ENCODE peak calls at places on chromosomes 12 and 14, in nine cellular contexts. K is HepG2; F is left ventricle myocardium inferior; E is IMR-90; X is endothelial cell; J is epithelial cell of esophagus; R is GM12864; U is AG10803; O is CD8-positive, alpha-beta T cell. N is an unnamed sample.

GRCh38 chr14:61898568-61898967 is 136.3 kb downstream of the SNAPC1 start:
- DNase-seq in K (no peak), F (no peak), E (no peak), X (no peak), J (no peak), R (no peak), U (no peak), O (no peak), N (no peak)

GRCh38 chr12:9615420-9616135 is 7.9 kb upstream of the KLRB1 start:
- DNase-seq in K (no peak), F (no peak), E (no peak), X (no peak), J (no peak), R (no peak), U (no peak), O (no peak), N (no peak)

GRCh38 chr12:123242083-123242904 is 9.1 kb downstream of the MTRFR start:
- DNase-seq in K (no peak), F (no peak), E (peak), X (no peak), J (no peak), R (no peak), U (no peak), O (no peak), N (no peak)

GRCh38 chr14:63563370-63564026 is 20.3 kb upstream of the PPP2R5E start:
- DNase-seq in K (no peak), F (no peak), E (peak), X (no peak), J (peak), R (no peak), U (no peak), O (no peak), N (no peak)

GRCh38 chr14:74400328-74400727 is 25.7 kb downstream of the SYNDIG1L start:
- DNase-seq in K (no peak), F (no peak), E (no peak), X (peak), J (no peak), R (no peak), U (no peak), O (no peak), N (no peak)

GRCh38 chr12:121917950-121918678 is at the start of gene CFAP251:
- DNase-seq in K (no peak), F (peak), E (peak), X (peak), J (peak), R (peak), U (peak), O (peak), N (peak)

GRCh38 chr12:122081697-122082221 is 3.2 kb downstream of the MLXIP start:
- DNase-seq in K (no peak), F (peak), E (peak), X (peak), J (no peak), R (peak), U (peak), O (peak), N (no peak)

GRCh38 chr12:77339610-77340009 is 274.2 kb upstream of the E2F7 start:
- DNase-seq in K (no peak), F (no peak), E (peak), X (no peak), J (peak), R (no peak), U (peak), O (no peak), N (no peak)

GRCh38 chr12:113473942-113474341 is 2.3 kb upstream of the LHX5 start:
- DNase-seq in K (no peak), F (no peak), E (no peak), X (no peak), J (no peak), R (no peak), U (no peak), O (no peak), N (no peak)

GRCh38 chr14:89455412-89455811 is 38.4 kb upstream of the FOXN3 start:
- DNase-seq in K (no peak), F (no peak), E (no peak), X (no peak), J (no peak), R (no peak), U (no peak), O (no peak), N (peak)

GRCh38 chr14:102898298-102898697 is 24.2 kb upstream of the AMN start:
- DNase-seq in K (no peak), F (no peak), E (no peak), X (no peak), J (no peak), R (no peak), U (no peak), O (no peak), N (no peak)

GRCh38 chr14:71454010-71454409 is 478.2 kb upstream of the RGS6 start:
- DNase-seq in K (no peak), F (no peak), E (no peak), X (no peak), J (no peak), R (no peak), U (no peak), O (no peak), N (no peak)

GRCh38 chr14:91396959-91397815 is 20.4 kb downstream of the CCDC88C start:
- DNase-seq in K (no peak), F (no peak), E (no peak), X (no peak), J (peak), R (no peak), U (no peak), O (peak), N (no peak)

GRCh38 chr12:12723147-12723680 is 6.0 kb downstream of the CDKN1B start:
- DNase-seq in K (no peak), F (no peak), E (peak), X (no peak), J (peak), R (no peak), U (no peak), O (no peak), N (no peak)

GRCh38 chr14:67674139-67674479 is 323 bp downstream of the VTI1B start:
- DNase-seq in K (peak), F (peak), E (peak), X (peak), J (peak), R (no peak), U (peak), O (peak), N (peak)

GRCh38 chr14:44897844-44898151 is 63.9 kb downstream of the KLHL28 start:
- DNase-seq in K (no peak), F (no peak), E (peak), X (no peak), J (no peak), R (peak), U (no peak), O (no peak), N (no peak)

GRCh38 chr12:102376251-102376747 is 104.1 kb downstream of the IGF1 start:
- DNase-seq in K (no peak), F (no peak), E (peak), X (no peak), J (no peak), R (no peak), U (peak), O (no peak), N (no peak)

GRCh38 chr14:91019673-91020072 is 40.8 kb downstream of the RPS6KA5 start:
- DNase-seq in K (no peak), F (no peak), E (no peak), X (no peak), J (peak), R (no peak), U (no peak), O (no peak), N (no peak)

GRCh38 chr12:1628671-1629337 is at the start of gene WNT5B:
- DNase-seq in K (no peak), F (no peak), E (no peak), X (no peak), J (no peak), R (no peak), U (no peak), O (no peak), N (no peak)

GRCh38 chr12:93571360-93571853 is 1.1 kb upstream of the SOCS2 start:
- DNase-seq in K (peak), F (peak), E (peak), X (peak), J (peak), R (no peak), U (peak), O (peak), N (peak)

GRCh38 chr14:51957950-51958349 is 31.4 kb upstream of the RTRAF start:
- DNase-seq in K (no peak), F (no peak), E (peak), X (no peak), J (no peak), R (no peak), U (peak), O (no peak), N (no peak)

GRCh38 chr12:95116773-95117172 is 43.4 kb upstream of the NR2C1 start:
- DNase-seq in K (no peak), F (no peak), E (no peak), X (no peak), J (peak), R (no peak), U (no peak), O (no peak), N (no peak)

GRCh38 chr14:106318700-106319099 is 792.3 kb downstream of the TMEM121 start:
- DNase-seq in K (no peak), F (no peak), E (no peak), X (no peak), J (no peak), R (no peak), U (no peak), O (peak), N (no peak)

GRCh38 chr14:20610002-20610765 is 19.0 kb upstream of the RNASE12 start:
- DNase-seq in K (peak), F (peak), E (peak), X (peak), J (peak), R (no peak), U (peak), O (peak), N (peak)

GRCh38 chr12:121227294-121227693 is 17.4 kb downstream of the P2RX4 start:
- DNase-seq in K (peak), F (no peak), E (no peak), X (no peak), J (peak), R (peak), U (no peak), O (no peak), N (no peak)

GRCh38 chr12:110896559-110896958 is 23.8 kb downstream of the MYL2 start:
- DNase-seq in K (no peak), F (no peak), E (no peak), X (no peak), J (peak), R (no peak), U (no peak), O (no peak), N (no peak)
- TF ChIP-seq CTCF in K (no peak), F (no peak), E (no peak), X (no peak), J (no peak), R (no peak), U (no peak), O (no peak), N (no peak)

DNA sequence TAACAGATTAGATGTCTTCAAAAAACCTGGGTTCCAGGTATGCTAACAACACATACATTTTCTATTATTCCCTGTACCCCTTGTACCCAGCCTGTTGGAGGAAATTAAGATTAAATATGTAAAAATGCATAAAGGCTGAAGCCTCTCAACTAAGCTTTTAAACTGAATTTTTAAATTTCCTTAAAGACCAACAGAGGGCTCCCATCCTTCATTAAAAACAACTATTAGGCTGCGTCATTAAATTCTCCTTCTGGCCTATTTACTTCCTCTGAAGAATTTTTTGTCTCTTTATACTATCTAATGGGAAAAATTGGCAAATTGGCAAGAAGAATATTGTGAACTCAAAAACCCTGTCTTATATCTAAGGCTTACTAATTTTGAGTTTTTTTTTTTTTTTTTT is 21.8 kb downstream of the SENP1 start:
- DNase-seq in K (no peak), F (no peak), E (peak), X (no peak), J (no peak), R (no peak), U (peak), O (no peak), N (no peak)
- TF ChIP-seq CTCF in K (no peak), F (peak), E (peak), X (no peak), J (peak), R (no peak), U (peak), O (no peak), N (no peak)

GRCh38 chr12:53452159-53453077 is 516 bp downstream of the PCBP2 start:
- DNase-seq in K (peak), F (peak), E (peak), X (peak), J (peak), R (no peak), U (peak), O (peak), N (peak)
- TF ChIP-seq CTCF in K (peak), F (peak), E (peak), X (no peak), J (no peak), R (peak), U (no peak), O (peak), N (peak)

DNA sequence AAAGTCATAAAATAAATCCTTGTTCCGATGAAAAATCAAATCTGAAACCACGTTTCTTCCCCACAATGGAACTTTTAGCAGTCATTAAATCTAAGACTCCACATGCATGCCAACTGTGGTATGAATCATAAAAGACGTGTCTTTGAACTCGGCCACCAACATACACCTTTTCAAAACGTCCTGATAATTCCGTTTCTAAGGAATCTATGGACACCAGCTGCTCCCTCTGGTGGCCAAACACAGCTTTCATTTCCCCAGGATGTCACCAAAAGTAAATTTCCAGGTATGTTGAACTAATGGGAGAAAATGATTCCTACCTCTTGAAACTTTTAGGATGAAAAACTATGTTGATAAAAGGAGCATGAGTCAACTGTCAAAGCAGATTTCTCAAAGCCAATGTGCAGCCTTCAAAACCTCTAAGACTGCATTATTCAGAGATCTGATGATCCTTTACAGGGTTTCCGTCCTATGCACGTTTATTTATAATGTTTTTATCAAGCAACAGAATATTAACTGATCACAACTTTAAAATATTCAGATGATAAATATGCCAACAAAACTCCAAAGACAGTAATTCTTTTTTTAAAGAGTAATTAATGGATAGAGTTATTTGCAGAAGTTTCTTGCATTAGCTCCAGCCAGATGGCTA is 96.2 kb downstream of the CIT start:
- DNase-seq in K (peak), F (no peak), E (peak), X (peak), J (peak), R (no peak), U (peak), O (no peak), N (peak)
- TF ChIP-seq CTCF in K (peak), F (peak), E (peak), X (peak), J (peak), R (peak), U (peak), O (peak), N (peak)

GRCh38 chr12:124741211-124741610 is 122.5 kb downstream of the SCARB1 start:
- DNase-seq in K (no peak), F (no peak), E (no peak), X (no peak), J (no peak), R (no peak), U (no peak), O (no peak), N (no peak)
- TF ChIP-seq CTCF in K (no peak), F (no peak), E (no peak), X (no peak), J (no peak), R (no peak), U (no peak), O (no peak), N (no peak)

GRCh38 chr12:16241346-16241745 is 36.1 kb downstream of the SLC15A5 start:
- DNase-seq in K (no peak), F (no peak), E (no peak), X (no peak), J (no peak), R (no peak), U (no peak), O (no peak), N (no peak)

GRCh38 chr12:16238661-16239060 is 38.8 kb downstream of the SLC15A5 start:
- DNase-seq in K (no peak), F (no peak), E (no peak), X (no peak), J (peak), R (no peak), U (peak), O (no peak), N (no peak)

GRCh38 chr12:16246264-16246663 is 31.2 kb downstream of the SLC15A5 start:
- DNase-seq in K (no peak), F (no peak), E (no peak), X (no peak), J (peak), R (no peak), U (no peak), O (no peak), N (no peak)

GRCh38 chr12:16245199-16245598 is 32.3 kb downstream of the SLC15A5 start:
- DNase-seq in K (no peak), F (no peak), E (no peak), X (no peak), J (no peak), R (no peak), U (no peak), O (no peak), N (no peak)

DNA sequence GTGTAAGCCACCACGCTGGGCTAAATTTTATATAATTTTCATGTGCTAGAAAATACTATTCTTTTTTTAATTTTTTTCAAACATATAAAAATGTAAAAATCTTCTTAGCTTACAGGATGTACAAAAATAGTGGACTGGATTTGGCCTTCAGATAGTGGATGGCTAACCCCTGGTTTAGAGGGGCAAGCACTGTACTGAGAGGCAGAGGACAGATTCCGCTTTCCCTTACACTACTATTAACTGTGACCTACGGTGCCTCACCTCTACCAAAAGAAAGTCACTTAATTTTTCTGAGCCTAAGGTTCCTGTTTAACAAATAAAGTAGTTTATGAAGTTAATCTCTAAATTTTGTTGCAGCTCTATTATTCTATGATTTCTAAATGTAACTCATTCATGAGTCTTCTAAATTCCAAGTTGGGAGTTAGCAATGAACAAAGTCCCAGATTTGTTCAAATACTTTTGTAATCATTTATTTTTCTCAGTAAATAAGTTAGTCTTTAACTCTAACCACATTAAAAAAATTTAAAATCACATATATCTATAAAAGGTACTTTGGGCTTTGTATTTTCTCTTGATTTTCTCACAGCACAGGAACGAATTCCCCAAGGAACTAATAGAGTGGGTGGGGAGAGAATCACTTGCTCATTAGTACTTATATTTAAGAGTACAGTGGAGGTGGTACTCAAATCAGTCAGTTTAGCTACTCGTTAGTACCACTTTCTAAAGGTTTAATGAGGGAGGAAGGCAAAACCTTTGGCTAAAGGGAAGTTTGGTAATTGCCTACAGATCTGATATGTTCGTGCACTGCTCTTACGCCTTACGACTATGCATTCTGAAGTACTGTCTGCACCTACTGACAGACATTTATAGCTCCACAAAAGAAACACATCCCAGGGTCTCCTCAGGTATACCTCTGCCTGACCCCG is 33.7 kb downstream of the SLC15A5 start:
- DNase-seq in K (no peak), F (no peak), E (no peak), X (no peak), J (no peak), R (no peak), U (no peak), O (no peak), N (no peak)
- TF ChIP-seq CTCF in K (no peak), F (no peak), E (no peak), X (no peak), J (no peak), R (no peak), U (no peak), O (no peak), N (no peak)

DNA sequence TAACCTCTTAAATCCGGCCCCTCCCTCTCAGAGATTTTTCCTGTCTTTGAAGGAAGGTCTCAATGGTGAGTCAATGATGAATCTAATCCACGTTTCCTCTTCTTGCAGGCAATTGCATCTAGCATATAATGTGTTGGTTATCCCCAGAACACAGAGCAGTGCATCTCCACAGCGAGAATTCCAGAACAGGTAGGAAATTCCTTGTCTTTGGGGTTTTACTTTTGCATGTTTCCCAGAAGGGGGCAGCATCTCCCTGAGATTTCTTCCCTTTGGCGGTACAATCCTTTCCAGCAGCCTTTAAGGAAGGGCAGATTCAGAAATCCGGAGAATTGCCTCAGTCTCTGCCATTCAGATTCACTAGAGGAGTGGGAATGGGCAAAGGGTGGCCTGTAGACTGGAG is 128.0 kb downstream of the KCNA5 start:
- DNase-seq in K (peak), F (no peak), E (peak), X (peak), J (peak), R (no peak), U (peak), O (no peak), N (no peak)
- TF ChIP-seq CTCF in K (peak), F (peak), E (peak), X (peak), J (peak), R (peak), U (peak), O (no peak), N (peak)

N was measured in glutamatergic neuron.